ENCODE peak calls at places on chromosomes 16 and 17, in seven cellular contexts. One of them, this sample, is unnamed.

GRCh38 chr16:17225551-17225950 is 245.2 kb downstream of the XYLT1 start:
- DNase-seq in body of pancreas: no peak
- DNase-seq in tibial artery: no peak
- DNase-seq in kidney epithelial cell: no peak
- DNase-seq in GM06990: no peak
- DNase-seq in cardiac muscle cell: no peak
- DNase-seq in gastrocnemius medialis: no peak
- DNase-seq in this sample: no peak

GRCh38 chr17:74960739-74961342 is 11.7 kb downstream of the HID1 start:
- DNase-seq in gastrocnemius medialis: no peak
- DNase-seq in cardiac muscle cell: peak; percentile 73
- DNase-seq in tibial artery: no peak
- DNase-seq in body of pancreas: no peak
- DNase-seq in GM06990: peak; percentile 81
- DNase-seq in kidney epithelial cell: no peak
- DNase-seq in this sample: no peak

GRCh38 chr17:10698116-10698818 is 873 bp downstream of the ADPRM start:
- DNase-seq in cardiac muscle cell: no peak
- DNase-seq in tibial artery: peak; percentile 33
- DNase-seq in kidney epithelial cell: no peak
- DNase-seq in body of pancreas: no peak
- DNase-seq in gastrocnemius medialis: peak; percentile 54
- DNase-seq in GM06990: no peak
- DNase-seq in this sample: peak; percentile 53

GRCh38 chr17:76548378-76549214 is 8.8 kb downstream of the PRCD start:
- DNase-seq in gastrocnemius medialis: no peak
- DNase-seq in kidney epithelial cell: no peak
- DNase-seq in body of pancreas: no peak
- DNase-seq in GM06990: no peak
- DNase-seq in tibial artery: no peak
- DNase-seq in cardiac muscle cell: no peak
- DNase-seq in this sample: no peak

GRCh38 chr17:30969989-30970680 is 704 bp upstream of the RNF135 start:
- DNase-seq in tibial artery: no peak
- DNase-seq in cardiac muscle cell: no peak
- DNase-seq in gastrocnemius medialis: no peak
- DNase-seq in body of pancreas: peak; percentile 47
- DNase-seq in kidney epithelial cell: no peak
- DNase-seq in GM06990: no peak
- DNase-seq in this sample: no peak

GRCh38 chr16:89179148-89179484 is 7.6 kb downstream of the CDH15 start:
- DNase-seq in cardiac muscle cell: no peak
- DNase-seq in GM06990: no peak
- DNase-seq in body of pancreas: no peak
- DNase-seq in gastrocnemius medialis: no peak
- DNase-seq in tibial artery: no peak
- DNase-seq in kidney epithelial cell: no peak
- DNase-seq in this sample: no peak

GRCh38 chr16:54403580-54403979 is 117.0 kb upstream of the IRX3 start:
- DNase-seq in cardiac muscle cell: no peak
- DNase-seq in kidney epithelial cell: no peak
- DNase-seq in tibial artery: no peak
- DNase-seq in body of pancreas: no peak
- DNase-seq in GM06990: no peak
- DNase-seq in gastrocnemius medialis: no peak
- DNase-seq in this sample: no peak

GRCh38 chr17:50675627-50676026 is 32.1 kb downstream of the ANKRD40 start:
- DNase-seq in GM06990: no peak
- DNase-seq in gastrocnemius medialis: no peak
- DNase-seq in cardiac muscle cell: no peak
- DNase-seq in tibial artery: no peak
- DNase-seq in body of pancreas: peak; percentile 95
- DNase-seq in kidney epithelial cell: no peak
- DNase-seq in this sample: no peak

GRCh38 chr16:75306102-75306762 is 54.8 kb upstream of the BCAR1 start:
- DNase-seq in kidney epithelial cell: peak; percentile 41
- DNase-seq in gastrocnemius medialis: no peak
- DNase-seq in tibial artery: no peak
- DNase-seq in GM06990: no peak
- DNase-seq in cardiac muscle cell: no peak
- DNase-seq in body of pancreas: peak; percentile 54
- DNase-seq in this sample: no peak

GRCh38 chr17:18921912-18922451 is 30.0 kb upstream of the SLC5A10 start:
- DNase-seq in body of pancreas: peak; percentile 13
- DNase-seq in cardiac muscle cell: no peak
- DNase-seq in gastrocnemius medialis: no peak
- DNase-seq in GM06990: peak; percentile 72
- DNase-seq in kidney epithelial cell: peak; percentile 31
- DNase-seq in tibial artery: no peak
- DNase-seq in this sample: no peak

GRCh38 chr16:49704586-49705155 is 151.2 kb downstream of the ZNF423 start:
- DNase-seq in gastrocnemius medialis: no peak
- DNase-seq in tibial artery: no peak
- DNase-seq in cardiac muscle cell: no peak
- DNase-seq in body of pancreas: no peak
- DNase-seq in GM06990: no peak
- DNase-seq in kidney epithelial cell: no peak
- DNase-seq in this sample: no peak
- TF ChIP-seq CTCF in gastrocnemius medialis: no peak
- TF ChIP-seq CTCF in tibial artery: no peak
- TF ChIP-seq CTCF in cardiac muscle cell: no peak
- TF ChIP-seq CTCF in body of pancreas: no peak
- TF ChIP-seq CTCF in GM06990: peak; percentile 51
- TF ChIP-seq CTCF in kidney epithelial cell: no peak
- TF ChIP-seq CTCF in this sample: no peak

GRCh38 chr16:28126684-28127620 is 63.4 kb upstream of the GSG1L start:
- DNase-seq in tibial artery: no peak
- DNase-seq in cardiac muscle cell: no peak
- DNase-seq in GM06990: no peak
- DNase-seq in kidney epithelial cell: no peak
- DNase-seq in body of pancreas: no peak
- DNase-seq in gastrocnemius medialis: no peak
- DNase-seq in this sample: peak; percentile 20
- H3K4me3 ChIP-seq in tibial artery: no peak overlapping the region
- H3K4me3 ChIP-seq in cardiac muscle cell: no peak overlapping the region
- H3K4me3 ChIP-seq in GM06990: no peak overlapping the region
- H3K4me3 ChIP-seq in kidney epithelial cell: no peak overlapping the region
- H3K4me3 ChIP-seq in body of pancreas: no peak overlapping the region
- H3K4me3 ChIP-seq in gastrocnemius medialis: no peak overlapping the region
- H3K4me3 ChIP-seq in this sample: no peak overlapping the region

GRCh38 chr17:42518046-42518754 is 17.8 kb upstream of the NAGLU start:
- DNase-seq in kidney epithelial cell: peak; percentile 73
- DNase-seq in tibial artery: peak; percentile 95
- DNase-seq in gastrocnemius medialis: peak; percentile 73
- DNase-seq in cardiac muscle cell: no peak
- DNase-seq in body of pancreas: peak; percentile 53
- DNase-seq in GM06990: no peak
- DNase-seq in this sample: peak; percentile 96

GRCh38 chr17:42519546-42520444 is 16.2 kb upstream of the NAGLU start:
- DNase-seq in gastrocnemius medialis: peak; percentile 79
- DNase-seq in GM06990: no peak
- DNase-seq in kidney epithelial cell: peak; percentile 95
- DNase-seq in cardiac muscle cell: peak; percentile 73
- DNase-seq in tibial artery: peak; percentile 98
- DNase-seq in body of pancreas: peak; percentile 69
- DNase-seq in this sample: peak; percentile 98

GRCh38 chr17:42518755-42519545 is 17.1 kb upstream of the NAGLU start:
- DNase-seq in GM06990: no peak
- DNase-seq in body of pancreas: peak; percentile 15
- DNase-seq in kidney epithelial cell: no peak
- DNase-seq in gastrocnemius medialis: no peak
- DNase-seq in tibial artery: no peak
- DNase-seq in cardiac muscle cell: no peak
- DNase-seq in this sample: peak; percentile 50

GRCh38 chr17:42514867-42515266 is 21.2 kb upstream of the NAGLU start:
- DNase-seq in tibial artery: no peak
- DNase-seq in cardiac muscle cell: no peak
- DNase-seq in body of pancreas: no peak
- DNase-seq in gastrocnemius medialis: no peak
- DNase-seq in GM06990: no peak
- DNase-seq in kidney epithelial cell: no peak
- DNase-seq in this sample: no peak

GRCh38 chr17:42517516-42517915 is 18.5 kb upstream of the NAGLU start:
- DNase-seq in cardiac muscle cell: peak; percentile 56
- DNase-seq in body of pancreas: peak; percentile 85
- DNase-seq in gastrocnemius medialis: peak; percentile 54
- DNase-seq in kidney epithelial cell: no peak
- DNase-seq in GM06990: peak; percentile 57
- DNase-seq in tibial artery: peak; percentile 91
- DNase-seq in this sample: peak; percentile 90
- TF ChIP-seq CTCF in cardiac muscle cell: peak; percentile 95
- TF ChIP-seq CTCF in body of pancreas: peak; percentile 82
- TF ChIP-seq CTCF in gastrocnemius medialis: peak; percentile 85
- TF ChIP-seq CTCF in kidney epithelial cell: peak; percentile 90
- TF ChIP-seq CTCF in GM06990: peak; percentile 92
- TF ChIP-seq CTCF in tibial artery: peak; percentile 92
- TF ChIP-seq CTCF in this sample: peak; percentile 97

DNA sequence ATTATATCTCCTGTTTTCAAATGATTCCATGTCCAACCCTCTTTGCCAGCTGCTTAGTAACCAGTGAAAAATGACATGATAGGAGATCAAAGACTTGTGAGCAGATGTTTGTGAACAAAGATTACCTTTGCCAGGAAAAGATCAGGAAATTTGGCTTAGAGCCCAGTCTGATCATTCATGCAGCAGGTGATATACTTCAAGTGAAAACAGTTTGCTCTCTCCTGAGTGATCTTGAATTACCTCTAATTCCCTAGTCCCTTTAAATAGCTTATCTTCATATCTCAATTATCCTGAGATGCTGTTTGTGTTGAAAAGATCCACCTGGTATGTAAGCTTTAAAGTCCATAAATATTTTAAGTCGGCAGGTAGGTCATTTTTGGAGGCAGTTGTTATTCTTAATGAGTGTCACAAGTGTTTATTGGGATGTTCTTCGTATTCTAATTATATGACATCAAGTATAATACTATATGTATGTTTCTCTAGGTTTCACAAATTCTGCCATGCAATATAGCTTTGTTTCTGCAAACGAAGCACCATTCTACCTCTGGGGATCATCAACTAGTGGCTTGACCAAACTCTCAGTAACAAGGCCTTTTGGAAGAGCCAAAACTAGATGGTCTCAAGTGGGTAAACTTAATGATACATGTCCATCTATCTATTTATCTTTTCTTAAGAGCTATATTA is 13.2 kb upstream of the VPS35L start:
- DNase-seq in kidney epithelial cell: no peak
- DNase-seq in GM06990: no peak
- DNase-seq in cardiac muscle cell: no peak
- DNase-seq in gastrocnemius medialis: no peak
- DNase-seq in body of pancreas: no peak
- DNase-seq in tibial artery: no peak
- DNase-seq in this sample: no peak
- H3K4me3 ChIP-seq in kidney epithelial cell: no peak overlapping the region
- H3K4me3 ChIP-seq in GM06990: no peak overlapping the region
- H3K4me3 ChIP-seq in cardiac muscle cell: no peak overlapping the region
- H3K4me3 ChIP-seq in gastrocnemius medialis: no peak overlapping the region
- H3K4me3 ChIP-seq in body of pancreas: no peak overlapping the region
- H3K4me3 ChIP-seq in tibial artery: no peak overlapping the region
- H3K4me3 ChIP-seq in this sample: no peak overlapping the region

This sample was measured in fibroblast of villous mesenchyme.